ENCODE peak calls at places on chromosomes 2 and 18, in ten cellular contexts. T, B, W, P, F, S, C, D, O and R are unnamed samples.

GRCh38 chr2:54866868-54867267 is 143.4 kb downstream of the EML6 start:
- DNase-seq in T (no peak), B (no peak), W (no peak), P (no peak), F (no peak), S (no peak), C (no peak), D (no peak), O (no peak), R (no peak)

GRCh38 chr2:28445448-28446258 is 50.2 kb upstream of the PLB1 start:
- DNase-seq in T (peak), B (no peak), W (no peak), P (peak), F (peak), S (peak), C (no peak), D (peak), O (peak), R (no peak)

GRCh38 chr18:7021994-7022840 is 95.4 kb downstream of the LAMA1 start:
- DNase-seq in T (peak), B (no peak), W (no peak), P (no peak), F (no peak), S (peak), C (no peak), D (peak), O (no peak), R (peak)

GRCh38 chr2:203072371-203072770 is 57.7 kb downstream of the NBEAL1 start:
- DNase-seq in T (no peak), B (no peak), W (no peak), P (no peak), F (no peak), S (no peak), C (no peak), D (no peak), O (no peak), R (no peak)

GRCh38 chr2:114283774-114284173 is 158.7 kb upstream of the DPP10 start:
- DNase-seq in T (no peak), B (no peak), W (no peak), P (no peak), F (no peak), S (no peak), C (no peak), D (no peak), O (no peak), R (no peak)

GRCh38 chr2:228728961-228729360 is 542.1 kb downstream of the PID1 start:
- DNase-seq in T (no peak), B (no peak), W (no peak), P (no peak), F (no peak), S (peak), C (no peak), D (peak), O (no peak), R (no peak)

GRCh38 chr2:37500031-37500430 is 155.6 kb downstream of the QPCT start:
- DNase-seq in T (no peak), B (no peak), W (no peak), P (no peak), F (no peak), S (peak), C (no peak), D (no peak), O (no peak), R (no peak)

GRCh38 chr2:166726525-166726924 is 161.8 kb upstream of the XIRP2 start:
- DNase-seq in T (no peak), B (no peak), W (no peak), P (no peak), F (no peak), S (no peak), C (no peak), D (no peak), O (no peak), R (no peak)

GRCh38 chr2:150710916-150711315 is 223.4 kb upstream of the RND3 start:
- DNase-seq in T (no peak), B (no peak), W (peak), P (no peak), F (no peak), S (no peak), C (no peak), D (no peak), O (no peak), R (peak)

GRCh38 chr2:219177594-219178376 is at the start of gene RETREG2:
- DNase-seq in T (peak), B (peak), W (peak), P (no peak), F (peak), S (peak), C (peak), D (peak), O (peak), R (peak)

GRCh38 chr2:105644174-105644980 is 100.3 kb upstream of the NCK2 start:
- DNase-seq in T (no peak), B (no peak), W (no peak), P (no peak), F (no peak), S (no peak), C (no peak), D (peak), O (no peak), R (peak)

GRCh38 chr2:3172265-3172935 is 205.2 kb downstream of the EIPR1 start:
- DNase-seq in T (no peak), B (no peak), W (peak), P (no peak), F (no peak), S (peak), C (no peak), D (no peak), O (no peak), R (no peak)

GRCh38 chr2:20675701-20676352 is 8.9 kb downstream of the GDF7 start:
- DNase-seq in T (no peak), B (no peak), W (no peak), P (no peak), F (no peak), S (peak), C (no peak), D (no peak), O (no peak), R (no peak)

GRCh38 chr2:185245216-185245615 is 493.4 kb upstream of the FSIP2 start:
- DNase-seq in T (no peak), B (no peak), W (no peak), P (no peak), F (no peak), S (no peak), C (no peak), D (no peak), O (no peak), R (no peak)

GRCh38 chr18:2522112-2522511 is 49.2 kb downstream of the METTL4 start:
- DNase-seq in T (no peak), B (no peak), W (no peak), P (no peak), F (no peak), S (no peak), C (no peak), D (no peak), O (no peak), R (no peak)